ENCODE peak calls at places on chromosomes 13 and 19, in six cellular contexts. W, J, G, P, B and M are unnamed samples.

GRCh38 chr13:64305246-64305645 is 2889.6 kb upstream of the PCDH20 start:
- DNase-seq in W (peak), J (no peak), G (no peak), P (no peak), B (peak), M (no peak)

GRCh38 chr19:13031917-13032623 is 36.8 kb downstream of the NFIX start:
- DNase-seq in W (no peak), J (no peak), G (no peak), P (no peak), B (peak), M (no peak)

GRCh38 chr13:32039488-32040013 is 8.0 kb downstream of the FRY start:
- DNase-seq in W (no peak), J (no peak), G (no peak), P (no peak), B (peak), M (no peak)

GRCh38 chr19:29841559-29842367 is 30.0 kb downstream of the CCNE1 start:
- DNase-seq in W (peak), J (no peak), G (no peak), P (no peak), B (no peak), M (no peak)

GRCh38 chr19:51607077-51607476 is 23.1 kb downstream of the SIGLEC5 start:
- DNase-seq in W (no peak), J (no peak), G (peak), P (no peak), B (no peak), M (no peak)

GRCh38 chr13:41463823-41464602 is 6.7 kb downstream of the RGCC start:
- DNase-seq in W (no peak), J (no peak), G (peak), P (peak), B (no peak), M (no peak)

GRCh38 chr19:45514376-45515051 is 7.2 kb downstream of the VASP start:
- DNase-seq in W (no peak), J (no peak), G (no peak), P (no peak), B (no peak), M (no peak)

GRCh38 chr13:30394798-30395191 is 27.5 kb upstream of the UBE2L5 start:
- DNase-seq in W (peak), J (no peak), G (no peak), P (no peak), B (peak), M (no peak)

GRCh38 chr19:2551864-2552185 is 75.9 kb downstream of the GADD45B start:
- DNase-seq in W (no peak), J (no peak), G (no peak), P (no peak), B (no peak), M (no peak)

GRCh38 chr13:41034382-41034781 is 15.3 kb upstream of the ELF1 start:
- DNase-seq in W (no peak), J (no peak), G (no peak), P (no peak), B (no peak), M (no peak)

GRCh38 chr13:97492257-97492656 is 58.3 kb downstream of the RAP2A start:
- DNase-seq in W (no peak), J (no peak), G (no peak), P (no peak), B (no peak), M (no peak)

GRCh38 chr13:42318570-42318969 is 46.6 kb downstream of the AKAP11 start:
- DNase-seq in W (no peak), J (no peak), G (no peak), P (no peak), B (no peak), M (no peak)

GRCh38 chr19:18349524-18350128 is 9.2 kb downstream of the PGPEP1 start:
- DNase-seq in W (peak), J (no peak), G (peak), P (no peak), B (peak), M (no peak)

GRCh38 chr13:90232291-90232690 is 1115.2 kb upstream of the MIR17HG start:
- DNase-seq in W (no peak), J (no peak), G (no peak), P (no peak), B (no peak), M (no peak)

GRCh38 chr13:96052655-96053002 is 572 bp downstream of the UGGT2 start:
- DNase-seq in W (peak), J (no peak), G (no peak), P (no peak), B (peak), M (peak)

GRCh38 chr13:112119192-112120030 is 52.5 kb downstream of the SOX1 start:
- DNase-seq in W (no peak), J (no peak), G (no peak), P (no peak), B (no peak), M (no peak)

GRCh38 chr13:33487575-33488243 is 202.2 kb upstream of the STARD13 start:
- DNase-seq in W (peak), J (no peak), G (no peak), P (no peak), B (peak), M (no peak)

GRCh38 chr19:3606690-3607289 is at the start of gene TBXA2R:
- DNase-seq in W (peak), J (no peak), G (peak), P (peak), B (peak), M (no peak)

GRCh38 chr19:4606921-4607678 is 32.2 kb upstream of the TNFAIP8L1 start:
- DNase-seq in W (no peak), J (peak), G (no peak), P (no peak), B (peak), M (peak)

GRCh38 chr13:94247890-94248289 is 231.6 kb downstream of the DCT start:
- DNase-seq in W (no peak), J (no peak), G (no peak), P (no peak), B (no peak), M (no peak)

GRCh38 chr19:1324792-1325567 is 39.3 kb downstream of the EFNA2 start:
- DNase-seq in W (peak), J (no peak), G (peak), P (no peak), B (peak), M (peak)

GRCh38 chr13:109586509-109587346 is 199.7 kb downstream of the IRS2 start:
- DNase-seq in W (no peak), J (no peak), G (no peak), P (no peak), B (no peak), M (no peak)

GRCh38 chr19:12580180-12580694 is 29.0 kb upstream of the ZNF564 start:
- DNase-seq in W (peak), J (no peak), G (no peak), P (no peak), B (no peak), M (no peak)

GRCh38 chr13:98265669-98266551 is 88.8 kb upstream of the RNF113B start:
- DNase-seq in W (no peak), J (no peak), G (no peak), P (no peak), B (peak), M (no peak)

GRCh38 chr19:34644991-34645461 is 31.9 kb downstream of the SCGB2B2 start:
- DNase-seq in W (no peak), J (no peak), G (no peak), P (no peak), B (no peak), M (no peak)

GRCh38 chr13:26017196-26017921 is 34.5 kb downstream of the SHISA2 start:
- DNase-seq in W (no peak), J (no peak), G (no peak), P (no peak), B (no peak), M (no peak)

GRCh38 chr13:35475960-35476943 is at the start of gene MAB21L1:
- DNase-seq in W (peak), J (no peak), G (no peak), P (no peak), B (peak), M (peak)

GRCh38 chr13:44652223-44652622 is 76.1 kb upstream of the TSC22D1 start:
- DNase-seq in W (no peak), J (peak), G (no peak), P (no peak), B (no peak), M (no peak)

GRCh38 chr13:71754407-71754974 is 112.5 kb downstream of the DACH1 start:
- DNase-seq in W (no peak), J (no peak), G (no peak), P (no peak), B (peak), M (no peak)

GRCh38 chr13:110491869-110492268 is 69.7 kb downstream of the RAB20 start:
- DNase-seq in W (no peak), J (no peak), G (no peak), P (no peak), B (no peak), M (no peak)

GRCh38 chr19:2627319-2627829 is 75.1 kb downstream of the GNG7 start:
- DNase-seq in W (peak), J (no peak), G (peak), P (no peak), B (peak), M (no peak)

GRCh38 chr19:9808855-9809646 is 9.8 kb downstream of the FBXL12 start:
- DNase-seq in W (no peak), J (no peak), G (no peak), P (no peak), B (no peak), M (no peak)

GRCh38 chr19:405138-405965 is 3.6 kb downstream of the C2CD4C start:
- DNase-seq in W (no peak), J (no peak), G (no peak), P (no peak), B (no peak), M (no peak)

GRCh38 chr19:18058208-18059009 is 28.3 kb downstream of the IL12RB1 start:
- DNase-seq in W (peak), J (peak), G (peak), P (peak), B (peak), M (peak)

GRCh38 chr13:23956106-23956505 is 58.8 kb upstream of the C1QTNF9B start:
- DNase-seq in W (peak), J (no peak), G (no peak), P (no peak), B (peak), M (no peak)

GRCh38 chr13:85896516-85897450 is 97.6 kb upstream of the SLITRK6 start:
- DNase-seq in W (peak), J (no peak), G (no peak), P (no peak), B (no peak), M (no peak)

GRCh38 chr19:15187026-15188007 is 13.5 kb downstream of the NOTCH3 start:
- DNase-seq in W (peak), J (no peak), G (peak), P (no peak), B (no peak), M (no peak)

GRCh38 chr13:92158335-92158734 is 759.9 kb downstream of the GPC5 start:
- DNase-seq in W (peak), J (no peak), G (no peak), P (no peak), B (peak), M (no peak)

GRCh38 chr13:42041017-42041683 is 7.3 kb upstream of the DGKH start:
- DNase-seq in W (peak), J (no peak), G (peak), P (peak), B (peak), M (peak)

GRCh38 chr19:4322942-4323665 is 15.5 kb downstream of the STAP2 start:
- DNase-seq in W (no peak), J (no peak), G (peak), P (no peak), B (no peak), M (no peak)